ENCODE peak calls at places on chromosome 2, in nine cellular contexts. One of them, this sample, is unnamed. For H3K4me1 and H3K9me3, the result is how much of the 10 kb centered on the place peaks cover.

GRCh38 chr2:40700211-40700954 is 248.5 kb upstream of the SLC8A1 start:
- DNase-seq in cardiac muscle cell: no peak
- DNase-seq in HCT116: no peak
- DNase-seq in IMR-90: no peak
- DNase-seq in left ventricle myocardium inferior: no peak
- DNase-seq in upper lobe of right lung: no peak
- DNase-seq in ovary: no peak
- DNase-seq in HepG2: no peak
- DNase-seq in DND-41: no peak
- DNase-seq in this sample: no peak

GRCh38 chr2:176500921-176501320 is 231.7 kb downstream of the MTX2 start:
- DNase-seq in cardiac muscle cell: no peak
- DNase-seq in HCT116: no peak
- DNase-seq in IMR-90: no peak
- DNase-seq in left ventricle myocardium inferior: no peak
- DNase-seq in upper lobe of right lung: no peak
- DNase-seq in ovary: no peak
- DNase-seq in HepG2: no peak
- DNase-seq in DND-41: no peak
- DNase-seq in this sample: no peak

GRCh38 chr2:193584522-193584938 is 1389.8 kb upstream of the TMEFF2 start:
- DNase-seq in cardiac muscle cell: peak
- DNase-seq in HCT116: peak
- DNase-seq in IMR-90: peak
- DNase-seq in left ventricle myocardium inferior: no peak
- DNase-seq in upper lobe of right lung: no peak
- DNase-seq in ovary: no peak
- DNase-seq in HepG2: peak
- DNase-seq in DND-41: peak
- DNase-seq in this sample: no peak

GRCh38 chr2:30480703-30481322 is 33.8 kb downstream of the LCLAT1 start:
- DNase-seq in cardiac muscle cell: no peak
- DNase-seq in HCT116: no peak
- DNase-seq in IMR-90: no peak
- DNase-seq in left ventricle myocardium inferior: no peak
- DNase-seq in upper lobe of right lung: no peak
- DNase-seq in ovary: no peak
- DNase-seq in HepG2: no peak
- DNase-seq in DND-41: no peak
- DNase-seq in this sample: no peak

GRCh38 chr2:186422226-186422625 is 63.8 kb upstream of the ZC3H15 start:
- DNase-seq in cardiac muscle cell: no peak
- DNase-seq in HCT116: no peak
- DNase-seq in IMR-90: peak
- DNase-seq in left ventricle myocardium inferior: peak
- DNase-seq in upper lobe of right lung: no peak
- DNase-seq in ovary: no peak
- DNase-seq in HepG2: no peak
- DNase-seq in DND-41: no peak
- DNase-seq in this sample: peak

GRCh38 chr2:38600242-38600891 is 2.4 kb downstream of the HNRNPLL start:
- DNase-seq in cardiac muscle cell: peak
- DNase-seq in HCT116: no peak
- DNase-seq in IMR-90: no peak
- DNase-seq in left ventricle myocardium inferior: no peak
- DNase-seq in upper lobe of right lung: no peak
- DNase-seq in ovary: no peak
- DNase-seq in HepG2: peak
- DNase-seq in DND-41: peak
- DNase-seq in this sample: no peak

GRCh38 chr2:117470311-117471095 is 344.0 kb upstream of the DDX18 start:
- DNase-seq in cardiac muscle cell: peak
- DNase-seq in HCT116: peak
- DNase-seq in IMR-90: no peak
- DNase-seq in left ventricle myocardium inferior: no peak
- DNase-seq in upper lobe of right lung: no peak
- DNase-seq in ovary: no peak
- DNase-seq in HepG2: peak
- DNase-seq in DND-41: peak
- DNase-seq in this sample: no peak

GRCh38 chr2:15636972-15637785 is 45.5 kb downstream of the DDX1 start:
- DNase-seq in cardiac muscle cell: peak
- DNase-seq in HCT116: peak
- DNase-seq in IMR-90: peak
- DNase-seq in left ventricle myocardium inferior: peak
- DNase-seq in upper lobe of right lung: no peak
- DNase-seq in ovary: peak
- DNase-seq in HepG2: peak
- DNase-seq in DND-41: peak
- DNase-seq in this sample: peak

GRCh38 chr2:43251171-43251731 is 24.8 kb upstream of the ZFP36L2 start:
- DNase-seq in cardiac muscle cell: peak
- DNase-seq in HCT116: no peak
- DNase-seq in IMR-90: peak
- DNase-seq in left ventricle myocardium inferior: no peak
- DNase-seq in upper lobe of right lung: peak
- DNase-seq in ovary: no peak
- DNase-seq in HepG2: peak
- DNase-seq in DND-41: no peak
- DNase-seq in this sample: no peak

GRCh38 chr2:181573140-181573736 is 83.7 kb downstream of the CERKL start:
- DNase-seq in cardiac muscle cell: peak
- DNase-seq in HCT116: peak
- DNase-seq in IMR-90: peak
- DNase-seq in left ventricle myocardium inferior: no peak
- DNase-seq in upper lobe of right lung: no peak
- DNase-seq in ovary: no peak
- DNase-seq in HepG2: peak
- DNase-seq in DND-41: peak
- DNase-seq in this sample: no peak

GRCh38 chr2:175398848-175399247 is 217.3 kb upstream of the ATP5MC3 start:
- DNase-seq in cardiac muscle cell: no peak
- DNase-seq in HCT116: no peak
- DNase-seq in IMR-90: no peak
- DNase-seq in left ventricle myocardium inferior: no peak
- DNase-seq in upper lobe of right lung: no peak
- DNase-seq in ovary: no peak
- DNase-seq in HepG2: no peak
- DNase-seq in DND-41: no peak
- DNase-seq in this sample: no peak

GRCh38 chr2:230068658-230069080 is at the start of gene SLC16A14:
- DNase-seq in cardiac muscle cell: peak
- DNase-seq in HCT116: peak
- DNase-seq in IMR-90: peak
- DNase-seq in left ventricle myocardium inferior: no peak
- DNase-seq in upper lobe of right lung: no peak
- DNase-seq in ovary: no peak
- DNase-seq in HepG2: no peak
- DNase-seq in DND-41: no peak
- DNase-seq in this sample: no peak
- TF ChIP-seq CTCF in cardiac muscle cell: peak
- TF ChIP-seq CTCF in HCT116: peak
- TF ChIP-seq CTCF in IMR-90: peak
- TF ChIP-seq CTCF in left ventricle myocardium inferior: peak
- TF ChIP-seq CTCF in upper lobe of right lung: peak
- TF ChIP-seq CTCF in ovary: no peak
- TF ChIP-seq CTCF in HepG2: no peak
- TF ChIP-seq CTCF in DND-41: no peak
- TF ChIP-seq CTCF in this sample: peak

DNA sequence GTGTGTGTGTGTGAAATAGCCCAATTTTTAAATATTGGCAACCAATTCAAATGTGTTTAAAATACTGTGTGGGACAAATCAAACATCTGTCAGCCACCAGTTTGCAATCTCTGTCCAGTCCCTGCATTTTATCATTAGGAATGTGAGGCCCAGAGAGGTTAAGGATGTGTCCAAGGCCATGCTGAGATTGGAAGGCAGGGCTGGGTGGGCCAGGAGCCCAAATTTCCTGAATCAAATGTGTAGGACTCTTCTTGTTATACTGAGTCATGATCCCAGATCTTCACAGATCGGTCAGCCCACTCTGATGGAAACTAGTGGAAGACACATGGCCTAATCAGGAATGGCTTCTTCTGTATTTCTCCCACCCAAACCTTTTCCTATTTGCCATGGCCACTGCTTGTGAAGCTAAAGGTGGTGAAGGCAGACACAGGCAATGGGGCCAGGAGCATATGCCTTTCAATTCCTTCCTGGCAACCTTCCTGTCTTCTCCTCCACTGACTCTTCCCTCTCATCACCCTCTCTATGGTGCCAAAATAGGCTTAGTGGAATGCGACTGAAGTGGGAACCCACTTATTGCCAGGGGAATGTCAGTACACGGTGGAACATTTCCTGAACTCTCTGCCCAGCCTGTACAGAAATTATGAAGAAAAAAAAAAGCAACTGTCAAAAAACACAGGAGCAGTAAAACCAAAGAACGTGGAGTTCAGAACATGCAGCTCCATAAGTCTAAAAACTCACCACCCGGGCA is 35.5 kb downstream of the ZEB2 start:
- DNase-seq in cardiac muscle cell: no peak
- DNase-seq in HCT116: no peak
- DNase-seq in IMR-90: no peak
- DNase-seq in left ventricle myocardium inferior: no peak
- DNase-seq in upper lobe of right lung: no peak
- DNase-seq in ovary: no peak
- DNase-seq in HepG2: no peak
- DNase-seq in DND-41: no peak
- DNase-seq in this sample: no peak
- H3K4me1 ChIP-seq in cardiac muscle cell: under half
- H3K4me1 ChIP-seq in HCT116: under half
- H3K4me1 ChIP-seq in IMR-90: under half
- H3K4me1 ChIP-seq in left ventricle myocardium inferior: half or more
- H3K4me1 ChIP-seq in upper lobe of right lung: under half
- H3K4me1 ChIP-seq in ovary: under half
- H3K4me1 ChIP-seq in HepG2: under half
- H3K4me1 ChIP-seq in DND-41: under half
- H3K4me1 ChIP-seq in this sample: under half

GRCh38 chr2:199818754-199819153 is 32.2 kb downstream of the FTCDNL1 start:
- DNase-seq in cardiac muscle cell: no peak
- DNase-seq in HCT116: no peak
- DNase-seq in IMR-90: no peak
- DNase-seq in left ventricle myocardium inferior: no peak
- DNase-seq in upper lobe of right lung: no peak
- DNase-seq in ovary: no peak
- DNase-seq in HepG2: no peak
- DNase-seq in DND-41: no peak
- DNase-seq in this sample: no peak
- H3K9me3 ChIP-seq in cardiac muscle cell: under half
- H3K9me3 ChIP-seq in HCT116: under half
- H3K9me3 ChIP-seq in IMR-90: under half
- H3K9me3 ChIP-seq in left ventricle myocardium inferior: under half
- H3K9me3 ChIP-seq in upper lobe of right lung: under half
- H3K9me3 ChIP-seq in ovary: under half
- H3K9me3 ChIP-seq in HepG2: under half
- H3K9me3 ChIP-seq in DND-41: under half
- H3K9me3 ChIP-seq in this sample: under half

DNA sequence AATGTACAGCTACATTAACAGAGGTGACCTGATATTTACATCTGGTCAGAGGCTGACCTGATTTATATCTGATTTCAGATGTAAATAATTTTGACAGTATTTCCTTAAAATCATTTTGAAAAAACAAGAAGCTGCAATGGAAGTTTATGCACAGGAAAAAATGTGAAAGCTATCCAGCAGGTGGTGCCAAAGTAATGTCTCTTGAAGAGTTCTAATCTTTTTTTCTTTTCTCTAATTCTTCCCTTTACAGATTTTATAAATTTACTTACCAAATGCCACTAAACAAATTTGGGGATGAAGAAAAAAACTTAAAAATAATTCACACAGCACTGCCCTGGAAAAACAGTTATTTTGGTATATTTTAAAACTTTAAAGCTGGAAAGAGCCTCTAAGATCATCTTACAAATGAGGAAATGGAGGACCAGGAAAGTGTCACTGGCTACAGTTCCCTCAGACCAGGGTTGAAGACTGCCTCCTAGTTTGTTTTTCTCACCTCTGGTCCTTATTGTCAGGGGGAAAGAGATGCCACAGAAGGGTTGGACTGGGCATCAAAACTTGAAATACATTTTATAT is 16.4 kb upstream of the FBLN7 start:
- DNase-seq in cardiac muscle cell: peak
- DNase-seq in HCT116: peak
- DNase-seq in IMR-90: peak
- DNase-seq in left ventricle myocardium inferior: no peak
- DNase-seq in upper lobe of right lung: no peak
- DNase-seq in ovary: no peak
- DNase-seq in HepG2: peak
- DNase-seq in DND-41: peak
- DNase-seq in this sample: no peak
- TF ChIP-seq CTCF in cardiac muscle cell: peak
- TF ChIP-seq CTCF in HCT116: peak
- TF ChIP-seq CTCF in IMR-90: peak
- TF ChIP-seq CTCF in left ventricle myocardium inferior: peak
- TF ChIP-seq CTCF in upper lobe of right lung: peak
- TF ChIP-seq CTCF in ovary: no peak
- TF ChIP-seq CTCF in HepG2: peak
- TF ChIP-seq CTCF in DND-41: peak
- TF ChIP-seq CTCF in this sample: peak

GRCh38 chr2:239140346-239141020 is 260.3 kb downstream of the HDAC4 start:
- DNase-seq in cardiac muscle cell: no peak
- DNase-seq in HCT116: no peak
- DNase-seq in IMR-90: no peak
- DNase-seq in left ventricle myocardium inferior: no peak
- DNase-seq in upper lobe of right lung: no peak
- DNase-seq in ovary: no peak
- DNase-seq in HepG2: no peak
- DNase-seq in DND-41: no peak
- DNase-seq in this sample: no peak

GRCh38 chr2:239138610-239139009 is 262.2 kb downstream of the HDAC4 start:
- DNase-seq in cardiac muscle cell: no peak
- DNase-seq in HCT116: no peak
- DNase-seq in IMR-90: no peak
- DNase-seq in left ventricle myocardium inferior: no peak
- DNase-seq in upper lobe of right lung: no peak
- DNase-seq in ovary: no peak
- DNase-seq in HepG2: no peak
- DNase-seq in DND-41: no peak
- DNase-seq in this sample: peak

GRCh38 chr2:239137890-239138283 is 262.9 kb downstream of the HDAC4 start:
- DNase-seq in cardiac muscle cell: no peak
- DNase-seq in HCT116: no peak
- DNase-seq in IMR-90: no peak
- DNase-seq in left ventricle myocardium inferior: no peak
- DNase-seq in upper lobe of right lung: no peak
- DNase-seq in ovary: no peak
- DNase-seq in HepG2: no peak
- DNase-seq in DND-41: no peak
- DNase-seq in this sample: no peak

GRCh38 chr2:239139566-239139965 is 261.3 kb downstream of the HDAC4 start:
- DNase-seq in cardiac muscle cell: no peak
- DNase-seq in HCT116: no peak
- DNase-seq in IMR-90: no peak
- DNase-seq in left ventricle myocardium inferior: no peak
- DNase-seq in upper lobe of right lung: no peak
- DNase-seq in ovary: no peak
- DNase-seq in HepG2: no peak
- DNase-seq in DND-41: no peak
- DNase-seq in this sample: no peak

DNA sequence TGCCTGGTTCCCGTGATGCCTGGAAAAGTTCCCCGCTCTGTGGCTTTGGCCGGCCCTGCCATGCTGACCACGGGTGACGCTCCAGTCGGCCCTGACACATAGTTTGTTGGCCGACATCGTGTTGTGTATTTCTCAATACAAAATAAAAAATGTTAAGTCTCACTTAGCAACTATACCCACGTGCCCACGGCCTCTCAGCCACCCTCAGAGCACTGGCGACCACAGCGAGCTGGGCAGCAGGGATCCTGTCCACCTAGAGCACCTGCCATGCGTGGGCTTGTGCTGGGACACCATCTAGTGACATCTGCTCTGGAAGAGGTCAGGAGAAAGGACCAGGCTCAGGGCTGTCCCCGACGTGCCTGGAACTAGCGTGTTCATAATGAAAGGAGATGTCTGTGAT is 261.7 kb downstream of the HDAC4 start:
- DNase-seq in cardiac muscle cell: no peak
- DNase-seq in HCT116: no peak
- DNase-seq in IMR-90: no peak
- DNase-seq in left ventricle myocardium inferior: no peak
- DNase-seq in upper lobe of right lung: no peak
- DNase-seq in ovary: no peak
- DNase-seq in HepG2: no peak
- DNase-seq in DND-41: no peak
- DNase-seq in this sample: no peak
- H3K4me1 ChIP-seq in cardiac muscle cell: under half
- H3K4me1 ChIP-seq in HCT116: under half
- H3K4me1 ChIP-seq in IMR-90: under half
- H3K4me1 ChIP-seq in left ventricle myocardium inferior: under half
- H3K4me1 ChIP-seq in upper lobe of right lung: under half
- H3K4me1 ChIP-seq in ovary: under half
- H3K4me1 ChIP-seq in HepG2: under half
- H3K4me1 ChIP-seq in DND-41: under half
- H3K4me1 ChIP-seq in this sample: under half

This sample was measured in heart left ventricle.